ENCODE peak calls at places on chromosomes 7 and 10, in seven cellular contexts. L, F, V, A, G, O and Q are unnamed samples.

GRCh38 chr10:12975266-12975665 is 26.2 kb downstream of the CCDC3 start:
- DNase-seq in A (no peak), L (no peak), V (peak; percentile 65), G (no peak), O (peak; percentile 9), F (no peak), Q (peak; percentile 62)

GRCh38 chr10:132961-133898 is 2.0 kb upstream of the ZMYND11 start:
- DNase-seq in A (peak; percentile 62), O (no peak), V (no peak), G (no peak), L (no peak), F (no peak), Q (peak; percentile 67)

GRCh38 chr10:113739577-113739976 is 11.9 kb upstream of the PLEKHS1 start:
- DNase-seq in G (no peak), F (no peak), V (no peak), O (no peak), L (no peak), A (no peak), Q (no peak)

GRCh38 chr7:71633571-71634008 is 501.6 kb downstream of the GALNT17 start:
- DNase-seq in O (no peak), G (no peak), A (peak; percentile 79), L (peak; percentile 1), F (no peak), V (peak; percentile 79), Q (peak; percentile 46)

GRCh38 chr10:697097-697875 is 7.8 kb upstream of the DIP2C start:
- DNase-seq in F (no peak), O (no peak), A (no peak), L (no peak), V (no peak), G (peak; percentile 67), Q (no peak)

GRCh38 chr10:13483073-13483472 is 45.7 kb downstream of the BEND7 start:
- DNase-seq in V (no peak), L (no peak), G (peak; percentile 32), A (no peak), F (no peak), O (no peak), Q (no peak)

GRCh38 chr10:110821508-110821907 is 50.2 kb upstream of the PDCD4 start:
- DNase-seq in F (no peak), A (no peak), V (no peak), L (no peak), O (no peak), G (no peak), Q (no peak)

GRCh38 chr7:128446306-128446705 is 9.4 kb upstream of the HILPDA start:
- DNase-seq in F (no peak), O (no peak), L (no peak), A (no peak), V (no peak), G (no peak), Q (no peak)

GRCh38 chr7:30931161-30931926 is 19.7 kb downstream of the AQP1 start:
- DNase-seq in A (peak; percentile 70), G (peak; percentile 13), O (no peak), F (no peak), L (no peak), V (peak; percentile 54), Q (no peak)

DNA sequence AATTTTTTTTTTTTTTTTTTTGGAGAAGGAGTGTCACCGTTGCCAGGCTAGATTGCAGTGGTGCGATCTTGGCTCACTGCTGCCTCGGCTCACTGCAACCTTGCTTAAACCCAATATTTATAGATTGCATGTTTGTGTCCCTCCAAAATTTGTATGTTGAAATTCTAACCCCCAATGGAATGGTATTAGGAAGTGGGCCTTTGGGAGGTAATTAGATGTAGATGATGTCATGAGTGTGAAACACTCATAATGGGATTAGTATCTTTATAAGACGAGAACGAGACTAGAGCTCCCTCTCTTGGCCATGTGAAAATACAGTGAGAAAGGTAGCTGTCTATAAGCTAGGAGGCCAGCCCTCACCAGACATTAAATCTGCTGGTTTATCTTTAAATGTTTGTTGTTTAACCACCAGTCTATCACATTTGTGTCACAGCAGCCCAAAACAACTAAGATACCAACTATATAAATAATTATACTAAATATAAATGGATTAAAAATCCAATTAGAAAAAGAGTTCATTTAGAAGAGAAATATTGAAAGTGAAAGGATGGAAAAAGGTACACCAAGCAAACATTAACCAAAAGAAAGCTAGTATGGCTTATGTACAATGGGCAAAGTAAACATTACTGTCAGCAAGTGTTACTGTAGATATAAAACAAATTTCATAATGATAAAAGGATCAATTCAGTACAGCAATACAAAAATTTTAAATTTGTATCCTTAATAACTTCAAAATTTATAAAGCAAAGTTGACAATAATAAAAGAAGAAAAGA is 9.3 kb downstream of the TCAF1 start:
- DNase-seq in V (peak; percentile 61), F (no peak), A (no peak), G (no peak), L (no peak), O (no peak), Q (peak; percentile 73)
- TF ChIP-seq CTCF in V (peak; percentile 81), F (peak; percentile 60), A (peak; percentile 38), G (no peak), L (no peak), O (peak; percentile 54), Q (peak; percentile 59)

GRCh38 chr7:35551682-35552081 is 143.3 kb downstream of the HERPUD2 start:
- DNase-seq in V (peak; percentile 57), L (no peak), A (no peak), G (no peak), O (no peak), F (no peak), Q (no peak)
- TF ChIP-seq CTCF in V (peak; percentile 52), L (no peak), A (no peak), G (no peak), O (no peak), F (no peak), Q (no peak)

DNA sequence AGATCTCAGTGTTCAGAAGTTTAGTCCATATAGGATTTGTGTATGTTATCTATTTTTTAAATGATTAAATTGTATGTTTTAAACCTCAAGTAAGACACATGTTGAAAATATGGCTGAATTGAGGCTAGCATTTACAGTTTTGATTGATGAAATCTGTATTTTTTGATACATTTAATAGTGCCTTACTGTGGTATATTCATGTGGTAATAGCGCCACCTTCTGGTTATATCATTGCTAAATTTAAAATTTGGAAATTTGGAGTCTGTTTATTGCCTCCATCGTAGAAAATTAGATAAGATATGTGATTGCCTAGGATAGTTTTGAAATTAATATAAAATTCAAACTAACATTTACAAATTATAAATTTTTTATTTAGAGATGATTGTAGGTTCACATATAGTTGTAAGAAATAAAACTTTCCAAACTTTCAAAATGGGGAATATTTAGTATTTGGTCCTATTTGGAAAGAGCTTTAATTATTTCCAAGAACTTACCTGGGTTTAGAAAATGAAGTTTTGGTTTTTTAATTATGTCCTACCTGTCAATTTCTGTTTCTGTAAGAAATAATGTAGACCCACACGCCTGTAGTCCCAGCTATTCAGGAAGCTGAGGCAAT is 19.1 kb upstream of the ARMS2 start:
- DNase-seq in V (no peak), A (peak; percentile 60), G (no peak), F (no peak), O (no peak), L (no peak), Q (peak; percentile 52)
- TF ChIP-seq CTCF in V (peak; percentile 93), A (peak; percentile 37), G (peak; percentile 22), F (peak; percentile 93), O (peak; percentile 90), L (peak; percentile 57), Q (peak; percentile 36)

GRCh38 chr10:43929122-43929521 is 280.4 kb upstream of the ZNF32 start:
- DNase-seq in G (no peak), L (no peak), O (no peak), A (no peak), V (no peak), F (no peak), Q (no peak)
- TF ChIP-seq CTCF in G (no peak), L (no peak), O (no peak), A (no peak), V (no peak), F (no peak), Q (no peak)

DNA sequence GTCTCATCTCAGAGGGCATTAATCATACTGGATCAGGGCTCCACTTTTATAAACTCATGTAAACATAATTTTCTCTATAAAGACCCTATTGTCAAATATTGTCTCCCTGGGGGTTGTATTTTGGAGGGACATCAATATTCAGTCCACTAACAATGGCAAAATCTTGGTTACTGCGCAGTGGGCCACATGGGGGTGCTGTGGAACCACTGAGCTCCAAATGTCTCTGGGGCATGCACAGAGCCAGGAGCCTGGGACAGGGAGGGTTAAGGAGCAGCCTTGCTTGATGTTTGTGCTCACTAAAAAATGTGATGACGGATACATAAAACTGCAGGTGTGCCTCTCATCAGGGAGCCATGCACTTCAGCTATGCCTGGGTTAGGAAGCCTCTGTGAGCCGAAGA is 62.1 kb upstream of the PRSS58 start:
- DNase-seq in G (no peak), O (peak; percentile 35), V (peak; percentile 84), F (no peak), A (no peak), L (no peak), Q (peak; percentile 19)
- TF ChIP-seq CTCF in G (peak; percentile 28), O (peak; percentile 30), V (peak; percentile 79), F (peak; percentile 62), A (peak; percentile 26), L (no peak), Q (peak; percentile 47)

DNA sequence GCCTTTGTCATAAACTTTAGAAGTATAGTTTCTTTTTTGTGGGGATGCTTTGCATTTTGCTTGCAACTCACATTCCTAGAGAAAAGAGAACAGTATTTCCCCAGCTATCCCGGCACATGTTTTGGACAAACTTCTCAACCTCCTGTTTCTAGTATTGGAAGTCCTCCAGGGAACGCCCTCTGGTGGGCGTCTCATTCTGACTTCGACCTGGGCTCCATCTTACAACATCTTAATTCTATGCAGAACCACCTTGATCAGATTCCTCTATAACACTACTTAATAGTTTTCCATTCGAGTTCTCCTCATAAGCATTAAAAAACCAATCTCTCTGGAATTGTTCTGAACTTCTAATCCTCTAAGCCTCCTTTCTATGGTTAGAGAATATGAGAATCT is 139.5 kb upstream of the FZD8 start:
- DNase-seq in V (peak; percentile 86), O (peak; percentile 41), F (peak; percentile 16), A (no peak), G (no peak), L (no peak), Q (peak; percentile 15)
- TF ChIP-seq CTCF in V (peak; percentile 80), O (peak; percentile 47), F (peak; percentile 46), A (no peak), G (no peak), L (peak; percentile 4), Q (no peak)